ENCODE peak calls at places on chromosomes 4 and X, in ten cellular contexts. L is LNCaP clone FGC, C is endothelial cell, W is AG09309, J is HFFc6, U is lower lobe of right lung, X is neural crest cell, T is fibroblast of lung, M is endodermal cell, F is adrenal gland. B is an unnamed sample.
A peak's percentile ranks its signal among the peaks of the same experiment; 100 is the strongest.

GRCh38 chr4:20832821-20833220 is 132.6 kb downstream of the PACRGL start:
- DNase-seq in L (no peak), C (no peak), W (no peak), J (peak; percentile 84), U (no peak), X (no peak), T (no peak), M (no peak), F (no peak), B (no peak)

GRCh38 chrX:154396948-154397887 is 959 bp upstream of the RPL10 start:
- DNase-seq in L (no peak), C (peak; percentile 64), W (no peak), J (no peak), U (peak; percentile 86), X (peak; percentile 48), T (peak; percentile 60), M (peak; percentile 84), F (peak; percentile 85), B (no peak)

GRCh38 chrX:39850630-39851152 is 247.1 kb downstream of the BCOR start:
- DNase-seq in L (no peak), C (no peak), W (peak; percentile 37), J (peak; percentile 7), U (no peak), X (no peak), T (peak; percentile 33), M (peak; percentile 78), F (no peak), B (no peak)

GRCh38 chr4:171932238-171932637 is 119.0 kb downstream of the GALNTL6 start:
- DNase-seq in L (no peak), C (no peak), W (no peak), J (no peak), U (no peak), X (no peak), T (no peak), M (no peak), F (no peak), B (no peak)

GRCh38 chr4:2015008-2015407 is 6.2 kb upstream of the NELFA start:
- DNase-seq in L (no peak), C (no peak), W (no peak), J (no peak), U (no peak), X (no peak), T (no peak), M (no peak), F (no peak), B (no peak)

GRCh38 chr4:186738421-186738820 is 14.8 kb upstream of the FAT1 start:
- DNase-seq in L (no peak), C (no peak), W (no peak), J (no peak), U (no peak), X (no peak), T (no peak), M (no peak), F (no peak), B (no peak)

GRCh38 chr4:138312536-138312911 is 70.4 kb upstream of the SLC7A11 start:
- DNase-seq in L (no peak), C (no peak), W (no peak), J (no peak), U (no peak), X (no peak), T (no peak), M (no peak), F (no peak), B (no peak)

GRCh38 chr4:76867880-76868655 is 29.9 kb downstream of the SOWAHB start:
- DNase-seq in L (no peak), C (no peak), W (no peak), J (no peak), U (no peak), X (no peak), T (no peak), M (peak; percentile 96), F (no peak), B (no peak)

GRCh38 chrX:140762061-140762460 is 52.5 kb downstream of the LINC00632 start:
- DNase-seq in L (peak; percentile 11), C (peak; percentile 49), W (no peak), J (peak; percentile 45), U (no peak), X (peak; percentile 52), T (peak; percentile 75), M (peak; percentile 77), F (peak; percentile 61), B (no peak)

GRCh38 chr4:74112399-74113090 is 13.6 kb upstream of the CXCL2 start:
- DNase-seq in L (no peak), C (no peak), W (no peak), J (peak; percentile 20), U (no peak), X (no peak), T (peak; percentile 21), M (no peak), F (no peak), B (no peak)

GRCh38 chrX:57918750-57919436 is 8.6 kb upstream of the ZXDA start:
- DNase-seq in L (no peak), C (no peak), W (no peak), J (no peak), U (peak; percentile 45), X (peak; percentile 1), T (peak; percentile 35), M (peak; percentile 56), F (no peak), B (no peak)

GRCh38 chr4:185359767-185360446 is 35.8 kb downstream of the LRP2BP start:
- DNase-seq in L (no peak), C (no peak), W (peak; percentile 60), J (peak; percentile 77), U (no peak), X (no peak), T (peak; percentile 59), M (no peak), F (no peak), B (peak; percentile 36)

GRCh38 chr4:106671711-106672110 is 303.1 kb upstream of the GIMD1 start:
- DNase-seq in L (no peak), C (no peak), W (no peak), J (peak; percentile 8), U (no peak), X (no peak), T (no peak), M (no peak), F (no peak), B (peak; percentile 7)

GRCh38 chr4:128663325-128663724 is 146.2 kb upstream of the JADE1 start:
- DNase-seq in L (peak; percentile 46), C (no peak), W (no peak), J (no peak), U (no peak), X (no peak), T (no peak), M (no peak), F (no peak), B (no peak)

GRCh38 chrX:40153335-40154221 is 55.8 kb upstream of the BCOR start:
- DNase-seq in L (no peak), C (peak; percentile 22), W (no peak), J (no peak), U (peak; percentile 65), X (peak; percentile 46), T (peak; percentile 52), M (peak; percentile 83), F (peak; percentile 74), B (no peak)

GRCh38 chr4:89203902-89204301 is 92.6 kb downstream of the TIGD2 start:
- DNase-seq in L (peak; percentile 32), C (no peak), W (no peak), J (no peak), U (no peak), X (no peak), T (no peak), M (no peak), F (no peak), B (no peak)

GRCh38 chrX:151982217-151982616 is 7.7 kb upstream of the GABRE start:
- DNase-seq in L (no peak), C (no peak), W (peak; percentile 79), J (peak; percentile 71), U (no peak), X (no peak), T (peak; percentile 59), M (no peak), F (no peak), B (peak; percentile 50)

GRCh38 chrX:153662266-153662665 is 11.3 kb downstream of the PNCK start:
- DNase-seq in L (no peak), C (peak; percentile 54), W (no peak), J (no peak), U (peak; percentile 65), X (no peak), T (peak; percentile 12), M (peak; percentile 91), F (no peak), B (no peak)

GRCh38 chr4:149923736-149924135 is 108.1 kb upstream of the IQCM start:
- DNase-seq in L (no peak), C (no peak), W (no peak), J (no peak), U (no peak), X (no peak), T (no peak), M (no peak), F (no peak), B (no peak)
- TF ChIP-seq CTCF in L (no peak), C (no peak), W (no peak), J (no peak), U (no peak), X (no peak), T (no peak), M (peak; percentile 50), F (no peak), B (no peak)

GRCh38 chrX:48468693-48469691 is 1.1 kb downstream of the SLC38A5 start:
- DNase-seq in L (no peak), C (no peak), W (no peak), J (no peak), U (no peak), X (no peak), T (peak; percentile 26), M (peak; percentile 76), F (no peak), B (no peak)
- TF ChIP-seq CTCF in L (no peak), C (no peak), W (no peak), J (peak; percentile 26), U (no peak), X (no peak), T (peak; percentile 49), M (peak; percentile 48), F (no peak), B (no peak)

DNA sequence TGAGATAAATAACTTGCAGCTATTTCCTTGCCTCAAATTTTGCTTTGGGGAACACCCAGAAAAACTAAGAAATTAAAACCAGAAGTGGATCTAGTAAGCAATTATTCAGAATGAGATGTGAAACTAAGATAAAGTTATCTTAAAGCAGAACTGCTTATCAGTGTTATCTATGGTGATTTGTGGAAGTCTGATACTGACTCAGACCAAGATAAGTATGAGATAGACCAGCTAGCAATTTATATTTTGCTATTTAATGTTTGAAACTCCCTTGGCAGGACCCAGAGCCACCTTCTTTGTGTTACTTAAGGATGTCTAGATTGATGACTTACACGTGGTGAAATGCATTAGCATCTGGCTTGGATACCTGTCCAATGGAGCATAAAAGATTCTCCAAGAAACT is 368.1 kb downstream of the EPHA5 start:
- DNase-seq in L (no peak), C (no peak), W (no peak), J (no peak), U (no peak), X (no peak), T (no peak), M (no peak), F (no peak), B (no peak)
- TF ChIP-seq CTCF in L (no peak), C (no peak), W (no peak), J (no peak), U (no peak), X (no peak), T (no peak), M (no peak), F (no peak), B (no peak)

DNA sequence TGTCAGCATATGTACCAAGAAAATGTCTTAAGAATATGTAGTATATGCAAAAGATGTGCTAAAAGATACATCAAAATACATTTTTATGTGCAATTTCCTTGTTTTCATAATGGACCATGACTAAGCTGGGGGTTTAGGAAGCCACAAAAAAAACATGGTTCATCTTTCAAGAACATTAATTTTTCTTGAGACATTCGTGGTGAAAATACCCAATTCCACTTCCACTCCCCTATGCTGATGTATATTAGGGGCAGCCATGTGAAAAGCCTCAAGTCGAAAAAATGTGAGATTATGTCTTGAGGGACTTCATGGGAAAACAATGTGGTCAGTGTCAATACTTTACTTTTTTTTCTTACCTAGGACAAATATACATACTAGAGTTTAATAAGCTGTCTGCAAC is 1599.6 kb downstream of the ARAP2 start:
- DNase-seq in L (no peak), C (no peak), W (no peak), J (no peak), U (no peak), X (no peak), T (peak; percentile 10), M (no peak), F (no peak), B (no peak)
- TF ChIP-seq CTCF in L (no peak), C (no peak), W (no peak), J (no peak), U (no peak), X (no peak), T (no peak), M (no peak), F (no peak), B (no peak)

B was measured in AG04449.